ENCODE peak calls at places on chromosomes 6 and 20, in ten cellular contexts. H is cardiac muscle cell, S is thoracic aorta, V is upper lobe of right lung, L is OCI-LY7, N is GM23338, C is Peyer's patch, U is IMR-90, Y is neural progenitor cell, W is PC-3. P is an unnamed sample.

GRCh38 chr20:17622851-17623508 is 53.1 kb downstream of the DSTN start:
- DNase-seq in H (no peak), S (no peak), V (peak; percentile 31), L (no peak), N (no peak), C (peak; percentile 41), U (no peak), Y (no peak), W (no peak), P (peak; percentile 29)

GRCh38 chr6:34292954-34293353 is 44.1 kb upstream of the SMIM29 start:
- DNase-seq in H (no peak), S (no peak), V (no peak), L (no peak), N (no peak), C (no peak), U (no peak), Y (no peak), W (no peak), P (no peak)

GRCh38 chr6:113825776-113826175 is 31.4 kb upstream of the MARCKS start:
- DNase-seq in H (peak; percentile 88), S (peak; percentile 8), V (peak; percentile 65), L (no peak), N (no peak), C (peak; percentile 60), U (peak; percentile 84), Y (peak; percentile 20), W (no peak), P (peak; percentile 82)

GRCh38 chr6:53824714-53825113 is 29.9 kb downstream of the LRRC1 start:
- DNase-seq in H (no peak), S (no peak), V (no peak), L (no peak), N (no peak), C (no peak), U (no peak), Y (no peak), W (no peak), P (no peak)

GRCh38 chr6:6713660-6714446 is 125.3 kb downstream of the LY86 start:
- DNase-seq in H (peak; percentile 40), S (no peak), V (no peak), L (no peak), N (no peak), C (no peak), U (peak; percentile 52), Y (no peak), W (peak; percentile 53), P (no peak)

GRCh38 chr6:164152611-164153010 is 738.1 kb downstream of the QKI start:
- DNase-seq in H (no peak), S (no peak), V (no peak), L (no peak), N (no peak), C (no peak), U (no peak), Y (no peak), W (no peak), P (no peak)

GRCh38 chr20:52482049-52482448 is 290.5 kb upstream of the ZFP64 start:
- DNase-seq in H (no peak), S (no peak), V (no peak), L (no peak), N (no peak), C (no peak), U (no peak), Y (no peak), W (no peak), P (no peak)

GRCh38 chr20:56200456-56200855 is 48.1 kb upstream of the MC3R start:
- DNase-seq in H (no peak), S (no peak), V (no peak), L (peak; percentile 33), N (peak; percentile 1), C (no peak), U (no peak), Y (no peak), W (peak; percentile 6), P (no peak)

GRCh38 chr6:118567974-118568373 is 19.9 kb downstream of the PLN start:
- DNase-seq in H (no peak), S (no peak), V (no peak), L (no peak), N (no peak), C (no peak), U (no peak), Y (no peak), W (no peak), P (no peak)

GRCh38 chr6:25014806-25015560 is 79.2 kb upstream of the RIPOR2 start:
- DNase-seq in H (peak; percentile 91), S (no peak), V (no peak), L (peak; percentile 56), N (peak; percentile 32), C (no peak), U (peak; percentile 78), Y (no peak), W (no peak), P (no peak)

GRCh38 chr20:14219801-14220461 is 117.5 kb downstream of the FLRT3 start:
- DNase-seq in H (no peak), S (no peak), V (peak; percentile 37), L (no peak), N (peak; percentile 37), C (peak; percentile 76), U (no peak), Y (no peak), W (peak; percentile 81), P (peak; percentile 73)

GRCh38 chr6:7171119-7171518 is 63.4 kb downstream of the RREB1 start:
- DNase-seq in H (no peak), S (no peak), V (no peak), L (peak; percentile 38), N (no peak), C (peak; percentile 82), U (no peak), Y (no peak), W (no peak), P (peak; percentile 77)

DNA sequence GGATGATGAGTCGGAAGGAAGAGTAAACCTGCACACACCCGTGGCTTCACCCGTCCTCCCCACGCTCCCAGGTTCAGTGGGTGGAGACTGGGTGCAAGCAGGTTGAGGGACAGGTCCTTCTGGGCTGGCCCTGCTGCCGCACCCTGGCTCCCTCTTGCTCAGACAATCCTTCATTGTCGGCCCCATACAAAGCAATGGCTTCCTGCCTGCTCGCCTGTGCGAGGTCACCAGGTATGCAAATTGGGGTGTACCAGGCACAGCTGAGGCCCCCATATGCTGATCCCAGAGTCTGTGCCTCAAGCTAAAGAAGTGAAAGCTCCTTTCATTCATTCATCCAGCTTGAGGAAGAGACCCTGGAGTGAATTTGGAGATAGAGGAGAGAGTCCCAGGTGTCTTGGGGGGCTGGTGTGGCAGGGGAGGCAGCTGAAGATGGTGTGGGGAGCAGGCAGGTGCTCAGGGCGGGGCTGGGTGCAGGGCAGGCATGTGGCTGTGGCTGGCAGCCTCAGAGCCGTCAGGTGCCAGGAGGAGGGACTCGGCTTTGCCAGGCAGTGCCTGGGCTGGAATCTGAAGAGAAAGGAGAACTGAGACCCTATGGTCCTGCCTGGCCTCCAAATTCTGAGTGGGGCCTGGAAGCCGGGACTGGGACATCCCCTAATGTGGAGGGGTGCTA is 4.7 kb downstream of the SLCO4A1 start:
- DNase-seq in H (no peak), S (no peak), V (no peak), L (peak; percentile 55), N (no peak), C (peak; percentile 83), U (no peak), Y (no peak), W (peak; percentile 25), P (peak; percentile 76)
- H3K4me1 ChIP-seq in H (peaks cover 5% of the 10 kb centered on the region), S (peaks cover 20% of the 10 kb centered on the region), V (peaks cover 22% of the 10 kb centered on the region), L (peaks cover 65% of the 10 kb centered on the region), N (peaks cover 16% of the 10 kb centered on the region), C (peaks cover 75% of the 10 kb centered on the region), U (peaks cover 6% of the 10 kb centered on the region), Y (peaks cover 11% of the 10 kb centered on the region), W (peaks cover 60% of the 10 kb centered on the region), P (peaks cover 76% of the 10 kb centered on the region)

GRCh38 chr20:33488201-33488600 is 1.7 kb upstream of the CBFA2T2 start:
- DNase-seq in H (no peak), S (no peak), V (peak; percentile 21), L (no peak), N (no peak), C (no peak), U (no peak), Y (no peak), W (no peak), P (no peak)

GRCh38 chr20:33490023-33490933 is at the start of gene CBFA2T2:
- DNase-seq in H (peak; percentile 73), S (peak; percentile 4), V (peak; percentile 89), L (no peak), N (no peak), C (peak; percentile 83), U (peak; percentile 55), Y (peak; percentile 97), W (peak; percentile 44), P (peak; percentile 82)

GRCh38 chr20:33493076-33493766 is 3.3 kb downstream of the CBFA2T2 start:
- DNase-seq in H (no peak), S (no peak), V (peak; percentile 37), L (no peak), N (no peak), C (no peak), U (no peak), Y (no peak), W (no peak), P (peak; percentile 7)

GRCh38 chr20:33490934-33491656 is 1.2 kb downstream of the CBFA2T2 start:
- DNase-seq in H (no peak), S (no peak), V (no peak), L (no peak), N (no peak), C (no peak), U (no peak), Y (no peak), W (no peak), P (no peak)

GRCh38 chr20:33489495-33490022 is 337 bp upstream of the CBFA2T2 start:
- DNase-seq in H (peak; percentile 99), S (peak; percentile 94), V (peak; percentile 100), L (peak; percentile 98), N (peak; percentile 97), C (peak; percentile 100), U (peak; percentile 95), Y (no peak), W (peak; percentile 98), P (peak; percentile 100)
- TF ChIP-seq CTCF in H (no peak), S (no peak), V (no peak), L (no peak), N (no peak), C (no peak), U (no peak), Y (no peak), W (no peak), P (no peak)

DNA sequence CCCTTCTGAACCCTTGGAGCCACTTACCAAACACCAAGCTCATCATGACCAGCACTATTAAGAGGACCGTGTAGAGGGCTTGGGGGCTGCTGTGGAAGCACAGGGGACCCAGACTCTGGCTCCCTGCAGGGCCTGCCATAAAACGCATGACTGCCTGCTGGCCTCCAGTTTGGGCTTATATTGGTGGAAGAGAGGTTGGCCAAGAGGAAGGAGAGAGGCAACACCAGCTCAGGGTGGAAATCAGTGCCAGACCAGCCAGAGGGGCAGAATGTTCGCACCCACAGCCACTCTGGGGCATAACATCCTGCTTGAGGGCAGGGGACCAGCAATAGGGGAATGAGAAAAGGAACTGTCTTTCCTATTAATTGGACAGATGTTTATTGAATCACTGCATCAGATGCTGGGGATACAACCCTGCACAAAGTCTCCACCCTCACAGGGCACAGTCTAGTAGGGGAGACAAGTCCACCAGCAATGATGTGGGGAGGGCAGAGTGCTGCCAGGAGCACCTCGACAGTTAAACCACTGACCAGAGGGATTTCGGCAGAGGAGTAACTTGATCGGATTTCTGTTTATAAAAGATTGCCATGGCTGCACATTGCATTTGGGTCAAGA is 534 bp downstream of the LY6G5C start:
- DNase-seq in H (no peak), S (no peak), V (no peak), L (no peak), N (no peak), C (no peak), U (no peak), Y (no peak), W (no peak), P (no peak)
- H3K4me3 ChIP-seq in H (no peak overlapping the region), S (peak overlapping the region; percentile 82), V (peak overlapping the region; percentile 71), L (no peak overlapping the region), N (peak overlapping the region; percentile 75), C (no peak overlapping the region), U (no peak overlapping the region), Y (no peak overlapping the region), W (peak overlapping the region; percentile 67), P (no peak overlapping the region)

GRCh38 chr6:135162678-135163439 is 18.2 kb upstream of the MYB start:
- DNase-seq in H (peak; percentile 54), S (no peak), V (no peak), L (peak; percentile 69), N (peak; percentile 86), C (no peak), U (no peak), Y (peak; percentile 71), W (peak; percentile 55), P (peak; percentile 66)
- H3K4me1 ChIP-seq in H (no peaks in the 10 kb centered on the region), S (no peaks in the 10 kb centered on the region), V (no peaks in the 10 kb centered on the region), L (peaks cover 15% of the 10 kb centered on the region), N (no peaks in the 10 kb centered on the region), C (no peaks in the 10 kb centered on the region), U (no peaks in the 10 kb centered on the region), Y (no peaks in the 10 kb centered on the region), W (no peaks in the 10 kb centered on the region), P (no peaks in the 10 kb centered on the region)

P was measured in mucosa of descending colon.